ENCODE peak calls at places on chromosomes 1 and 21, in six cellular contexts. J is K562, G is GM12878, W is GM12891, U is HepG2, Q is H1. D is an unnamed sample.

GRCh38 chr1:152533327-152533938 is 19.2 kb downstream of the CRCT1 start:
- DNase-seq in J (peak; percentile 55), G (no peak), W (no peak), U (peak; percentile 48), Q (no peak), D (no peak)

GRCh38 chr1:29121951-29122661 is 1.6 kb downstream of the TMEM200B start:
- DNase-seq in J (no peak), G (no peak), W (no peak), U (no peak), Q (peak; percentile 70), D (no peak)

GRCh38 chr1:67836769-67837168 is 3.5 kb upstream of the GNG12 start:
- DNase-seq in J (no peak), G (no peak), W (no peak), U (no peak), Q (no peak), D (no peak)

GRCh38 chr21:39062196-39062900 is 120.9 kb downstream of the PSMG1 start:
- DNase-seq in J (no peak), G (no peak), W (no peak), U (no peak), Q (no peak), D (no peak)

GRCh38 chr1:68346192-68346808 is 103.5 kb downstream of the RPE65 start:
- DNase-seq in J (no peak), G (no peak), W (no peak), U (peak; percentile 4), Q (no peak), D (no peak)

GRCh38 chr1:202192770-202193613 is 607 bp upstream of the LGR6 start:
- DNase-seq in J (peak; percentile 85), G (no peak), W (peak; percentile 66), U (peak; percentile 43), Q (no peak), D (peak; percentile 71)

GRCh38 chr1:30525980-30526651 is 197.3 kb downstream of the MATN1 start:
- DNase-seq in J (no peak), G (no peak), W (no peak), U (peak; percentile 7), Q (no peak), D (no peak)

GRCh38 chr1:38835230-38835827 is 24.2 kb downstream of the RRAGC start:
- DNase-seq in J (peak; percentile 76), G (peak; percentile 60), W (peak; percentile 52), U (peak; percentile 83), Q (no peak), D (no peak)

GRCh38 chr21:16241500-16241963 is 511.8 kb downstream of the USP25 start:
- DNase-seq in J (no peak), G (no peak), W (no peak), U (no peak), Q (peak; percentile 46), D (no peak)
- TF ChIP-seq TAF1 in J (no peak), G (no peak), W (no peak), U (no peak), Q (no peak), D (no peak)

GRCh38 chr1:206430031-206430983 is 40.0 kb upstream of the IKBKE start:
- DNase-seq in J (no peak), G (peak; percentile 48), W (peak; percentile 33), U (no peak), Q (no peak), D (no peak)
- TF ChIP-seq POLR2AphosphoS5 in J (no peak), G (no peak), W (no peak), U (no peak), Q (no peak), D (no peak)

GRCh38 chr1:92043621-92044020 is 13.8 kb downstream of the EPHX4 start:
- DNase-seq in J (no peak), G (no peak), W (no peak), U (no peak), Q (no peak), D (no peak)
- TF ChIP-seq POLR2A in J (no peak), G (no peak), W (no peak), U (no peak), Q (no peak), D (no peak)

GRCh38 chr1:121417289-121417955 is 232.6 kb downstream of the SRGAP2C start:
- DNase-seq in J (no peak), G (no peak), W (no peak), U (no peak), Q (no peak), D (no peak)
- TF ChIP-seq TAF1 in J (no peak), G (no peak), W (no peak), U (no peak), Q (no peak), D (no peak)

GRCh38 chr1:53108646-53109580 is 33.5 kb downstream of the SLC1A7 start:
- DNase-seq in J (no peak), G (no peak), W (no peak), U (no peak), Q (no peak), D (no peak)

GRCh38 chr1:53107570-53108322 is 34.7 kb downstream of the SLC1A7 start:
- DNase-seq in J (no peak), G (no peak), W (no peak), U (peak; percentile 90), Q (no peak), D (no peak)

GRCh38 chr1:53107090-53107489 is 35.3 kb downstream of the SLC1A7 start:
- DNase-seq in J (no peak), G (no peak), W (no peak), U (no peak), Q (no peak), D (no peak)

GRCh38 chr1:53104289-53104913 is 38.0 kb downstream of the SLC1A7 start:
- DNase-seq in J (no peak), G (no peak), W (no peak), U (no peak), Q (no peak), D (no peak)
- TF ChIP-seq POLR2AphosphoS5 in J (no peak), G (no peak), W (no peak), U (no peak), Q (no peak), D (no peak)